ENCODE peak calls at places on chromosomes 3 and 15, in nine cellular contexts. M is left ventricle myocardium inferior; X is natural killer cell treated with Interleukin-12 subunit alpha and Interleukin-12 subunit beta and Interleukin-15 and Interleukin-18, amount 100 ng/mL, for 72 hours; J is DMS53; Y is endothelial cell; B is psoas muscle; Q is foreskin fibroblast; P is OCI-LY7; K is T-cell. G is an unnamed sample.

GRCh38 chr3:147654827-147655226 is 245.7 kb downstream of the ZIC1 start:
- DNase-seq in Y (no peak), X (no peak), M (no peak), P (no peak), J (no peak), K (no peak), B (no peak), Q (no peak), G (peak; percentile 14)

GRCh38 chr3:166284994-166285393 is 447.8 kb upstream of the BCHE start:
- DNase-seq in X (no peak), P (no peak), Y (no peak), K (no peak), J (no peak), Q (no peak), B (no peak), M (no peak), G (no peak)

GRCh38 chr15:73335026-73335425 is 33.7 kb downstream of the HCN4 start:
- DNase-seq in B (no peak), Q (no peak), M (no peak), P (no peak), K (no peak), Y (no peak), J (no peak), X (peak; percentile 38), G (no peak)

GRCh38 chr3:42499478-42499871 is 3.0 kb upstream of the VIPR1 start:
- DNase-seq in J (no peak), Y (no peak), P (no peak), X (no peak), K (no peak), B (no peak), M (no peak), Q (no peak), G (no peak)

GRCh38 chr15:45136378-45136764 is 6.6 kb downstream of the DUOX1 start:
- DNase-seq in J (no peak), B (no peak), Y (peak; percentile 44), X (no peak), Q (no peak), M (no peak), P (peak; percentile 18), K (no peak), G (no peak)

GRCh38 chr3:56389213-56389830 is 78.9 kb downstream of the ERC2 start:
- DNase-seq in Q (no peak), P (no peak), B (no peak), J (no peak), Y (no peak), X (no peak), K (no peak), M (no peak), G (no peak)

GRCh38 chr3:6354653-6355052 is 506.3 kb upstream of the GRM7 start:
- DNase-seq in Y (no peak), K (no peak), B (no peak), M (no peak), Q (no peak), P (no peak), J (no peak), X (no peak), G (no peak)

GRCh38 chr3:38005076-38006020 is 14.8 kb downstream of the VILL start:
- DNase-seq in K (no peak), B (no peak), J (no peak), P (no peak), Q (peak; percentile 24), X (no peak), M (peak; percentile 82), Y (no peak), G (no peak)

GRCh38 chr15:69523010-69524001 is 70.7 kb downstream of the RPLP1 start:
- DNase-seq in X (no peak), Q (peak; percentile 80), P (peak; percentile 48), B (peak; percentile 72), Y (peak; percentile 91), K (peak; percentile 20), J (peak; percentile 85), M (peak; percentile 64), G (peak; percentile 64)

GRCh38 chr15:93324191-93324590 is 235.2 kb upstream of the RGMA start:
- DNase-seq in M (no peak), K (no peak), B (no peak), X (no peak), J (no peak), Q (no peak), Y (no peak), P (no peak), G (no peak)